ENCODE peak calls at places on chromosomes 7 and 10, in nine cellular contexts. G is stimulated activated CD8-positive, alpha-beta memory T cell treated with anti-CD3 and anti-CD28 coated beads, Interleukin-2, amount 100 ng/mL, for 48 hours; Y is stimulated activated CD4-positive, alpha-beta T cell treated with anti-CD3 and anti-CD28 coated beads, Interleukin-15, amount 100 ng/mL, for 24 hours; B is activated T-cell treated with anti-CD3 and anti-CD28 coated beads, Interleukin-2, amount 50 U/mL, for 72 hours; I is MM.1S; V is K562; E is Panc1; S is astrocyte of the spinal cord; L is GM10248. H is an unnamed sample.

GRCh38 chr10:38003588-38003987 is 6.9 kb upstream of the ZNF33A start:
- DNase-seq in Y (no peak), G (no peak), I (no peak), B (no peak), L (no peak), S (no peak), E (no peak), V (peak), H (no peak)

GRCh38 chr10:89165923-89166322 is 41.2 kb downstream of the CH25H start:
- DNase-seq in B (no peak), L (no peak), S (no peak), E (no peak), G (no peak), V (no peak), I (no peak), Y (no peak), H (no peak)

GRCh38 chr10:95525033-95525418 is 36.1 kb downstream of the SORBS1 start:
- DNase-seq in Y (no peak), G (no peak), V (no peak), E (no peak), L (no peak), S (no peak), I (no peak), B (no peak), H (no peak)

GRCh38 chr7:28292826-28293528 is 112.4 kb upstream of the JAZF1 start:
- DNase-seq in L (no peak), Y (peak), I (no peak), E (no peak), S (no peak), V (no peak), G (no peak), B (peak), H (no peak)

GRCh38 chr7:135317676-135318326 is 84.2 kb downstream of the STRA8 start:
- DNase-seq in I (no peak), V (no peak), L (no peak), Y (no peak), E (no peak), B (no peak), G (no peak), S (no peak), H (no peak)

GRCh38 chr7:76509931-76510877 is at the start of gene UPK3B:
- DNase-seq in I (no peak), G (no peak), V (no peak), Y (no peak), B (no peak), S (peak), L (no peak), E (no peak), H (no peak)

GRCh38 chr10:16545126-16545736 is 23.6 kb upstream of the C1QL3 start:
- DNase-seq in S (peak), G (no peak), V (peak), I (peak), Y (peak), L (peak), B (peak), E (peak), H (no peak)

GRCh38 chr10:62501547-62501946 is 127.4 kb downstream of the ZNF365 start:
- DNase-seq in L (no peak), B (no peak), V (no peak), S (no peak), Y (no peak), I (no peak), G (no peak), E (no peak), H (no peak)

GRCh38 chr7:105487559-105488218 is 34.4 kb downstream of the PUS7 start:
- DNase-seq in G (no peak), V (peak), L (peak), Y (no peak), I (peak), S (peak), E (peak), B (no peak), H (peak)

GRCh38 chr10:103752680-103753248 is 102.6 kb downstream of the SH3PXD2A start:
- DNase-seq in Y (peak), I (peak), G (no peak), L (no peak), B (no peak), E (no peak), S (no peak), V (peak), H (peak)

GRCh38 chr7:122261442-122261841 is 43.1 kb downstream of the FEZF1 start:
- DNase-seq in E (no peak), G (no peak), S (no peak), Y (no peak), V (no peak), I (no peak), L (no peak), B (no peak), H (no peak)

GRCh38 chr10:104518891-104519290 is 122.2 kb upstream of the SORCS3 start:
- DNase-seq in G (no peak), E (no peak), L (no peak), I (no peak), V (no peak), S (no peak), Y (no peak), B (no peak), H (no peak)

GRCh38 chr7:50207682-50208255 is 96.7 kb upstream of the IKZF1 start:
- DNase-seq in I (no peak), B (no peak), G (no peak), L (no peak), V (no peak), Y (no peak), E (no peak), S (no peak), H (no peak)

GRCh38 chr10:95655571-95656290 is 780 bp downstream of the ALDH18A1 start:
- DNase-seq in S (peak), B (peak), I (peak), Y (no peak), E (no peak), L (peak), G (peak), V (peak), H (peak)

GRCh38 chr10:44803820-44804219 is 107.3 kb upstream of the TMEM72 start:
- DNase-seq in G (no peak), E (no peak), S (no peak), Y (no peak), L (no peak), I (no peak), V (no peak), B (no peak), H (no peak)

GRCh38 chr7:75995052-75995471 is 667 bp upstream of the TMEM120A start:
- DNase-seq in V (no peak), I (no peak), G (no peak), S (no peak), E (no peak), L (no peak), Y (no peak), B (no peak), H (no peak)

GRCh38 chr7:78510580-78511188 is 712.1 kb downstream of the PHTF2 start:
- DNase-seq in E (peak), G (no peak), L (peak), Y (peak), B (no peak), S (peak), I (peak), V (no peak), H (no peak)

GRCh38 chr10:10657139-10657760 is 360.4 kb upstream of the CELF2 start:
- DNase-seq in V (no peak), B (no peak), I (no peak), E (no peak), Y (no peak), L (no peak), G (no peak), S (no peak), H (no peak)

GRCh38 chr10:30422981-30423654 is 10.9 kb upstream of the MAP3K8 start:
- DNase-seq in G (no peak), I (no peak), B (no peak), L (no peak), Y (no peak), V (no peak), S (peak), E (no peak), H (no peak)

GRCh38 chr10:46028584-46029570 is 1.5 kb downstream of the NCOA4 start:
- DNase-seq in V (peak), Y (peak), I (peak), S (peak), B (peak), L (peak), G (no peak), E (peak), H (peak)

GRCh38 chr7:2196381-2197378 is 36.1 kb downstream of the MAD1L1 start:
- DNase-seq in L (no peak), E (no peak), S (no peak), V (no peak), B (no peak), G (no peak), I (no peak), Y (no peak), H (no peak)

GRCh38 chr10:82411416-82411815 is 536.4 kb downstream of the NRG3 start:
- DNase-seq in V (no peak), E (no peak), L (no peak), I (no peak), Y (no peak), G (no peak), S (no peak), B (no peak), H (no peak)

GRCh38 chr10:117461766-117462423 is 80.7 kb upstream of the EMX2 start:
- DNase-seq in E (peak), S (peak), V (no peak), I (no peak), L (no peak), Y (no peak), B (no peak), G (no peak), H (no peak)

GRCh38 chr10:28467615-28468014 is 65.3 kb upstream of the WAC start:
- DNase-seq in Y (no peak), V (no peak), S (no peak), L (no peak), G (no peak), I (no peak), B (no peak), E (no peak), H (no peak)

GRCh38 chr10:75803816-75804576 is 372.6 kb downstream of the LRMDA start:
- DNase-seq in I (no peak), V (no peak), B (no peak), Y (no peak), S (no peak), G (no peak), L (no peak), E (no peak), H (no peak)

GRCh38 chr10:92891885-92892705 is 43.8 kb downstream of the EXOC6 start:
- DNase-seq in E (peak), L (no peak), G (no peak), B (no peak), I (no peak), Y (no peak), S (peak), V (peak), H (no peak)

GRCh38 chr10:12193193-12193592 is 2.5 kb downstream of the NUDT5 start:
- DNase-seq in E (no peak), L (no peak), S (no peak), Y (no peak), I (no peak), B (no peak), G (no peak), V (no peak), H (no peak)